ENCODE peak calls at places on chromosome 7, in ten cellular contexts. One of them, this sample, is unnamed.

GRCh38 chr7:31811650-31812461 is 124.8 kb downstream of the PPP1R17 start:
- DNase-seq in GM23338: no peak
- DNase-seq in brain microvascular endothelial cell: no peak
- DNase-seq in kidney: no peak
- DNase-seq in GM12865: peak
- DNase-seq in AG09309: peak
- DNase-seq in PC-9: no peak
- DNase-seq in AG10803: peak
- DNase-seq in esophagus squamous epithelium: no peak
- DNase-seq in uterus: no peak
- DNase-seq in this sample: peak

GRCh38 chr7:135508853-135509588 is 881 bp downstream of the CNOT4 start:
- DNase-seq in GM23338: peak
- DNase-seq in brain microvascular endothelial cell: peak
- DNase-seq in kidney: no peak
- DNase-seq in GM12865: peak
- DNase-seq in AG09309: no peak
- DNase-seq in PC-9: no peak
- DNase-seq in AG10803: no peak
- DNase-seq in esophagus squamous epithelium: no peak
- DNase-seq in uterus: no peak
- DNase-seq in this sample: no peak

GRCh38 chr7:119439192-119439591 is 833.8 kb upstream of the KCND2 start:
- DNase-seq in GM23338: no peak
- DNase-seq in brain microvascular endothelial cell: no peak
- DNase-seq in kidney: no peak
- DNase-seq in GM12865: no peak
- DNase-seq in AG09309: no peak
- DNase-seq in PC-9: no peak
- DNase-seq in AG10803: no peak
- DNase-seq in esophagus squamous epithelium: no peak
- DNase-seq in uterus: no peak
- DNase-seq in this sample: no peak

GRCh38 chr7:47739901-47740300 is 158.0 kb upstream of the TNS3 start:
- DNase-seq in GM23338: no peak
- DNase-seq in brain microvascular endothelial cell: no peak
- DNase-seq in kidney: no peak
- DNase-seq in GM12865: no peak
- DNase-seq in AG09309: no peak
- DNase-seq in PC-9: no peak
- DNase-seq in AG10803: no peak
- DNase-seq in esophagus squamous epithelium: no peak
- DNase-seq in uterus: no peak
- DNase-seq in this sample: no peak

GRCh38 chr7:98021588-98022351 is 31.8 kb upstream of the OCM2 start:
- DNase-seq in GM23338: peak
- DNase-seq in brain microvascular endothelial cell: peak
- DNase-seq in kidney: peak
- DNase-seq in GM12865: peak
- DNase-seq in AG09309: peak
- DNase-seq in PC-9: peak
- DNase-seq in AG10803: peak
- DNase-seq in esophagus squamous epithelium: no peak
- DNase-seq in uterus: peak
- DNase-seq in this sample: no peak

GRCh38 chr7:80884511-80885195 is 34.2 kb downstream of the SEMA3C start:
- DNase-seq in GM23338: no peak
- DNase-seq in brain microvascular endothelial cell: no peak
- DNase-seq in kidney: no peak
- DNase-seq in GM12865: no peak
- DNase-seq in AG09309: no peak
- DNase-seq in PC-9: no peak
- DNase-seq in AG10803: peak
- DNase-seq in esophagus squamous epithelium: no peak
- DNase-seq in uterus: no peak
- DNase-seq in this sample: no peak

GRCh38 chr7:108824840-108825540 is 255.3 kb downstream of the DNAJB9 start:
- DNase-seq in GM23338: no peak
- DNase-seq in brain microvascular endothelial cell: peak
- DNase-seq in kidney: no peak
- DNase-seq in GM12865: no peak
- DNase-seq in AG09309: peak
- DNase-seq in PC-9: peak
- DNase-seq in AG10803: peak
- DNase-seq in esophagus squamous epithelium: no peak
- DNase-seq in uterus: peak
- DNase-seq in this sample: peak

GRCh38 chr7:78221961-78222751 is 423.6 kb downstream of the PHTF2 start:
- DNase-seq in GM23338: no peak
- DNase-seq in brain microvascular endothelial cell: no peak
- DNase-seq in kidney: no peak
- DNase-seq in GM12865: no peak
- DNase-seq in AG09309: peak
- DNase-seq in PC-9: no peak
- DNase-seq in AG10803: peak
- DNase-seq in esophagus squamous epithelium: no peak
- DNase-seq in uterus: no peak
- DNase-seq in this sample: peak

GRCh38 chr7:158110034-158110590 is 477.5 kb downstream of the PTPRN2 start:
- DNase-seq in GM23338: no peak
- DNase-seq in brain microvascular endothelial cell: no peak
- DNase-seq in kidney: no peak
- DNase-seq in GM12865: no peak
- DNase-seq in AG09309: no peak
- DNase-seq in PC-9: no peak
- DNase-seq in AG10803: no peak
- DNase-seq in esophagus squamous epithelium: no peak
- DNase-seq in uterus: no peak
- DNase-seq in this sample: no peak

GRCh38 chr7:151509670-151510333 is 9.9 kb downstream of the RHEB start:
- DNase-seq in GM23338: no peak
- DNase-seq in brain microvascular endothelial cell: no peak
- DNase-seq in kidney: no peak
- DNase-seq in GM12865: no peak
- DNase-seq in AG09309: no peak
- DNase-seq in PC-9: no peak
- DNase-seq in AG10803: no peak
- DNase-seq in esophagus squamous epithelium: no peak
- DNase-seq in uterus: no peak
- DNase-seq in this sample: no peak

GRCh38 chr7:95622859-95623258 is 26.5 kb upstream of the PDK4 start:
- DNase-seq in GM23338: no peak
- DNase-seq in brain microvascular endothelial cell: no peak
- DNase-seq in kidney: no peak
- DNase-seq in GM12865: no peak
- DNase-seq in AG09309: no peak
- DNase-seq in PC-9: no peak
- DNase-seq in AG10803: no peak
- DNase-seq in esophagus squamous epithelium: no peak
- DNase-seq in uterus: no peak
- DNase-seq in this sample: no peak

GRCh38 chr7:84258628-84259027 is 64.0 kb upstream of the SEMA3A start:
- DNase-seq in GM23338: no peak
- DNase-seq in brain microvascular endothelial cell: no peak
- DNase-seq in kidney: no peak
- DNase-seq in GM12865: no peak
- DNase-seq in AG09309: peak
- DNase-seq in PC-9: no peak
- DNase-seq in AG10803: peak
- DNase-seq in esophagus squamous epithelium: no peak
- DNase-seq in uterus: no peak
- DNase-seq in this sample: peak

GRCh38 chr7:11212816-11213215 is 239.1 kb downstream of the PHF14 start:
- DNase-seq in GM23338: no peak
- DNase-seq in brain microvascular endothelial cell: no peak
- DNase-seq in kidney: no peak
- DNase-seq in GM12865: no peak
- DNase-seq in AG09309: peak
- DNase-seq in PC-9: no peak
- DNase-seq in AG10803: peak
- DNase-seq in esophagus squamous epithelium: no peak
- DNase-seq in uterus: no peak
- DNase-seq in this sample: peak

GRCh38 chr7:33446551-33446950 is 317.2 kb downstream of the BBS9 start:
- DNase-seq in GM23338: no peak
- DNase-seq in brain microvascular endothelial cell: no peak
- DNase-seq in kidney: no peak
- DNase-seq in GM12865: no peak
- DNase-seq in AG09309: no peak
- DNase-seq in PC-9: no peak
- DNase-seq in AG10803: no peak
- DNase-seq in esophagus squamous epithelium: no peak
- DNase-seq in uterus: no peak
- DNase-seq in this sample: no peak

GRCh38 chr7:104264281-104264680 is 56.5 kb upstream of the ORC5 start:
- DNase-seq in GM23338: no peak
- DNase-seq in brain microvascular endothelial cell: peak
- DNase-seq in kidney: no peak
- DNase-seq in GM12865: no peak
- DNase-seq in AG09309: no peak
- DNase-seq in PC-9: no peak
- DNase-seq in AG10803: no peak
- DNase-seq in esophagus squamous epithelium: no peak
- DNase-seq in uterus: no peak
- DNase-seq in this sample: no peak

GRCh38 chr7:122626785-122627184 is 72.1 kb downstream of the RNF133 start:
- DNase-seq in GM23338: no peak
- DNase-seq in brain microvascular endothelial cell: no peak
- DNase-seq in kidney: no peak
- DNase-seq in GM12865: no peak
- DNase-seq in AG09309: no peak
- DNase-seq in PC-9: no peak
- DNase-seq in AG10803: no peak
- DNase-seq in esophagus squamous epithelium: no peak
- DNase-seq in uterus: no peak
- DNase-seq in this sample: no peak

DNA sequence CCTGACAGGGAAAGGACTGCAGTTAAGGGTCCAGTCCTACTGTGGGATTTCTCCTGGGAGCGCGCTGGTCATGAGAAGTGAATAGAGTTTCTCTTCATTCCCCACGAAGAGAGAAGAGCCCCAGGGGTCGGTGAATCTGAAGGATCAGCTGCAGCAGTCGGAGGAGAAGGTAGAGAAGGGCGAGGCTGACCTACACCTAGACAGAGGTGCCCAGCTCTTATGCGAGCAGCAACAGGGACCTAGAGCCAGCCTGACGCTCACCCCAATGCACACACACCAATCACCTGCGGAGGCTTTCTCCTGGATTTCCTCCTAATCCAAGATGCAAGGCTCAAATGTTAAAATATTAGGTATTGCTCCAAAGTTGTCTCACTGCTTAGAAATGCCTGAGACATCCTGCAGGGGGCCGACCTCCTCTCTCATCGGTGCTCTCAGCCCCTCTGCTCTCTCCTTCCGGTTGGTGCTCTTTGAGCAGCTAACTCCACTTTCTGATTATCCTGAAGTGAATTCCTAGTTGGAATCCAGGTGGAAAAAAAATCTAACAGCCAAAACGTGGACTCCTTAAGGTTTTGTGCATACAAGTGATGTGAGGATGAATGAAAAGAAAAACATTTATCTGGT is 176.4 kb downstream of the AHR start:
- DNase-seq in GM23338: peak
- DNase-seq in brain microvascular endothelial cell: no peak
- DNase-seq in kidney: no peak
- DNase-seq in GM12865: no peak
- DNase-seq in AG09309: no peak
- DNase-seq in PC-9: no peak
- DNase-seq in AG10803: no peak
- DNase-seq in esophagus squamous epithelium: no peak
- DNase-seq in uterus: no peak
- DNase-seq in this sample: no peak
- TF ChIP-seq CTCF in GM23338: peak
- TF ChIP-seq CTCF in brain microvascular endothelial cell: peak
- TF ChIP-seq CTCF in kidney: no peak
- TF ChIP-seq CTCF in GM12865: no peak
- TF ChIP-seq CTCF in AG09309: no peak
- TF ChIP-seq CTCF in PC-9: peak
- TF ChIP-seq CTCF in AG10803: no peak
- TF ChIP-seq CTCF in esophagus squamous epithelium: no peak
- TF ChIP-seq CTCF in uterus: no peak
- TF ChIP-seq CTCF in this sample: no peak

DNA sequence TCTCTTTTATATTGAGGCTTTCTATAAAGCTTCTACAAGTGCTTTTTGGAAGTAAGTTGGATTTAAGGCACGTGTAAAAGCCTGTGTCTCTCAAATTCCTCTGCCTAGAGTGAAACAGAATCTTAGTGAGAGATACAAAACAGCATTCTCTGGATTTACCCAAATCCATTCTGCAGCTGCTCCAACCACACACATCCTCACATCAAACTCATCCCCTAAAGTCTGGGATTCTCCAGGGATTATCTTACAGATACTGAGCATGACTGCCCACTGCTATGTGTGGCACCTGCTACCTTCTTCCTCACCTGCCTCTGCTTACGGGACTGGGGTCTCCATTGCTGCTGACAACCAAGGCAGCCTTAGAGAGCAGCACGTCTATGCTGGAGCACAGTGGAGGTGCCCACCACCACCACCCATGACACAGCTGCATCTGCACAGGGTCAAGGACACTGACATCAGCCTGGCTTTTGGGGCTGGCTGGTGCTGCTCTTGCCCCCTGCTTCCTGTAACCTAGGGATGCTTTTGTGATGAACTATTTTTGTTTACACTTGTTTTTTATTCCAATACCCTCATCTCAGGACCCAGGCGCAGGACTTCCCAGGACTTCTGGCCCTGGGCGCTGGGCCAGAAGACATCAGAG is 139.2 kb upstream of the NAMPT start:
- DNase-seq in GM23338: no peak
- DNase-seq in brain microvascular endothelial cell: no peak
- DNase-seq in kidney: no peak
- DNase-seq in GM12865: no peak
- DNase-seq in AG09309: no peak
- DNase-seq in PC-9: no peak
- DNase-seq in AG10803: no peak
- DNase-seq in esophagus squamous epithelium: no peak
- DNase-seq in uterus: no peak
- DNase-seq in this sample: no peak
- H3K4me3 ChIP-seq in GM23338: no peak
- H3K4me3 ChIP-seq in brain microvascular endothelial cell: no peak
- H3K4me3 ChIP-seq in kidney: no peak
- H3K4me3 ChIP-seq in GM12865: no peak
- H3K4me3 ChIP-seq in AG09309: no peak
- H3K4me3 ChIP-seq in PC-9: no peak
- H3K4me3 ChIP-seq in AG10803: no peak
- H3K4me3 ChIP-seq in esophagus squamous epithelium: no peak
- H3K4me3 ChIP-seq in uterus: no peak
- H3K4me3 ChIP-seq in this sample: no peak

GRCh38 chr7:134140889-134141867 is 14.0 kb downstream of the LRGUK start:
- DNase-seq in GM23338: peak
- DNase-seq in brain microvascular endothelial cell: peak
- DNase-seq in kidney: peak
- DNase-seq in GM12865: peak
- DNase-seq in AG09309: no peak
- DNase-seq in PC-9: peak
- DNase-seq in AG10803: peak
- DNase-seq in esophagus squamous epithelium: no peak
- DNase-seq in uterus: peak
- DNase-seq in this sample: no peak
- TF ChIP-seq CTCF in GM23338: peak
- TF ChIP-seq CTCF in brain microvascular endothelial cell: peak
- TF ChIP-seq CTCF in kidney: peak
- TF ChIP-seq CTCF in GM12865: peak
- TF ChIP-seq CTCF in AG09309: peak
- TF ChIP-seq CTCF in PC-9: peak
- TF ChIP-seq CTCF in AG10803: peak
- TF ChIP-seq CTCF in esophagus squamous epithelium: peak
- TF ChIP-seq CTCF in uterus: peak
- TF ChIP-seq CTCF in this sample: peak

GRCh38 chr7:148882192-148882591 is 1.9 kb downstream of the EZH2 start:
- DNase-seq in GM23338: no peak
- DNase-seq in brain microvascular endothelial cell: no peak
- DNase-seq in kidney: no peak
- DNase-seq in GM12865: no peak
- DNase-seq in AG09309: no peak
- DNase-seq in PC-9: no peak
- DNase-seq in AG10803: no peak
- DNase-seq in esophagus squamous epithelium: no peak
- DNase-seq in uterus: no peak
- DNase-seq in this sample: no peak
- H3K4me3 ChIP-seq in GM23338: peak
- H3K4me3 ChIP-seq in brain microvascular endothelial cell: no peak
- H3K4me3 ChIP-seq in kidney: no peak
- H3K4me3 ChIP-seq in GM12865: peak
- H3K4me3 ChIP-seq in AG09309: no peak
- H3K4me3 ChIP-seq in PC-9: peak
- H3K4me3 ChIP-seq in AG10803: peak
- H3K4me3 ChIP-seq in esophagus squamous epithelium: peak
- H3K4me3 ChIP-seq in uterus: no peak
- H3K4me3 ChIP-seq in this sample: no peak